ENCODE peak calls at places on chromosome 10, in eight cellular contexts. R is stimulated activated CD4-positive, alpha-beta T cell treated with anti-CD3 and anti-CD28 coated beads, TNF-alpha, amount 100 ng/mL, for 24 hours; I is GM12891; N is hepatic stellate cell; C is kidney glomerular epithelial cell; W is fibroblast of lung; M is activated T-cell treated with anti-CD3 and anti-CD28 coated beads, Interleukin-2, amount 50 U/mL, for 72 hours; H is T1000. S is an unnamed sample.

GRCh38 chr10:5692476-5693358 is 8.1 kb downstream of the TASOR2 start:
- DNase-seq in R (peak; percentile 57), I (peak; percentile 46), N (no peak), C (peak; percentile 17), W (peak; percentile 31), M (peak; percentile 82), H (no peak), S (peak; percentile 47)

GRCh38 chr10:131897297-131897899 is 3.4 kb upstream of the PPP2R2D start:
- DNase-seq in R (no peak), I (no peak), N (no peak), C (no peak), W (no peak), M (no peak), H (no peak), S (no peak)

GRCh38 chr10:79246606-79247275 is 100.5 kb upstream of the PPIF start:
- DNase-seq in R (no peak), I (no peak), N (peak; percentile 59), C (no peak), W (peak; percentile 67), M (no peak), H (no peak), S (no peak)

GRCh38 chr10:80413152-80413996 is 5.0 kb downstream of the PRXL2A start:
- DNase-seq in R (no peak), I (no peak), N (peak; percentile 29), C (no peak), W (peak; percentile 76), M (no peak), H (peak; percentile 81), S (no peak)

GRCh38 chr10:2980791-2981360 is 86.5 kb upstream of the PFKP start:
- DNase-seq in R (no peak), I (no peak), N (peak; percentile 21), C (peak; percentile 99), W (peak; percentile 27), M (no peak), H (no peak), S (no peak)

GRCh38 chr10:72316748-72317435 is 37.8 kb downstream of the DNAJB12 start:
- DNase-seq in R (no peak), I (no peak), N (no peak), C (no peak), W (no peak), M (no peak), H (no peak), S (no peak)

GRCh38 chr10:122342293-122343134 is 32.0 kb upstream of the PLEKHA1 start:
- DNase-seq in R (peak; percentile 35), I (peak; percentile 32), N (peak; percentile 60), C (peak; percentile 19), W (peak; percentile 76), M (peak; percentile 52), H (no peak), S (no peak)

GRCh38 chr10:29811751-29812427 is 177.1 kb upstream of the SVIL start:
- DNase-seq in R (peak; percentile 7), I (no peak), N (peak; percentile 68), C (peak; percentile 87), W (peak; percentile 99), M (peak; percentile 47), H (no peak), S (no peak)

GRCh38 chr10:132519382-132520146 is 18.0 kb upstream of the INPP5A start:
- DNase-seq in R (no peak), I (no peak), N (no peak), C (no peak), W (no peak), M (no peak), H (no peak), S (no peak)

S was measured in trophoblast cell.